ENCODE peak calls at places on chromosomes 12 and 14, in ten cellular contexts. One of them, this sample, is unnamed. For H3K27me3, the result is how much of the 10 kb centered on the place peaks cover.

GRCh38 chr12:50151047-50151687 is 16.0 kb downstream of the CERS5 start:
- DNase-seq in esophagus squamous epithelium: no peak
- DNase-seq in cardiac muscle cell: no peak
- DNase-seq in heart right ventricle: no peak
- DNase-seq in psoas muscle: no peak
- DNase-seq in GM06990: no peak
- DNase-seq in IMR-90: peak
- DNase-seq in ascending aorta: no peak
- DNase-seq in brain microvascular endothelial cell: no peak
- DNase-seq in Caco-2: no peak
- DNase-seq in this sample: no peak

GRCh38 chr12:56688846-56689113 is 696 bp upstream of the PTGES3 start:
- DNase-seq in GM06990: no peak
- DNase-seq in ascending aorta: no peak
- DNase-seq in psoas muscle: no peak
- DNase-seq in IMR-90: no peak
- DNase-seq in cardiac muscle cell: no peak
- DNase-seq in Caco-2: no peak
- DNase-seq in heart right ventricle: no peak
- DNase-seq in esophagus squamous epithelium: no peak
- DNase-seq in brain microvascular endothelial cell: no peak
- DNase-seq in this sample: no peak

GRCh38 chr12:9651265-9651729 is 18.2 kb upstream of the CLEC2D start:
- DNase-seq in brain microvascular endothelial cell: peak
- DNase-seq in ascending aorta: no peak
- DNase-seq in Caco-2: no peak
- DNase-seq in esophagus squamous epithelium: no peak
- DNase-seq in heart right ventricle: no peak
- DNase-seq in GM06990: no peak
- DNase-seq in IMR-90: peak
- DNase-seq in cardiac muscle cell: no peak
- DNase-seq in psoas muscle: no peak
- DNase-seq in this sample: no peak

GRCh38 chr12:65232490-65233077 is 45.9 kb upstream of the MSRB3 start:
- DNase-seq in IMR-90: peak
- DNase-seq in psoas muscle: no peak
- DNase-seq in cardiac muscle cell: no peak
- DNase-seq in heart right ventricle: no peak
- DNase-seq in brain microvascular endothelial cell: no peak
- DNase-seq in esophagus squamous epithelium: no peak
- DNase-seq in GM06990: peak
- DNase-seq in ascending aorta: no peak
- DNase-seq in Caco-2: no peak
- DNase-seq in this sample: no peak

GRCh38 chr12:105887131-105887530 is 251.6 kb downstream of the NUAK1 start:
- DNase-seq in IMR-90: no peak
- DNase-seq in brain microvascular endothelial cell: no peak
- DNase-seq in cardiac muscle cell: no peak
- DNase-seq in GM06990: no peak
- DNase-seq in Caco-2: no peak
- DNase-seq in esophagus squamous epithelium: no peak
- DNase-seq in heart right ventricle: no peak
- DNase-seq in ascending aorta: no peak
- DNase-seq in psoas muscle: no peak
- DNase-seq in this sample: no peak

GRCh38 chr12:50647479-50647878 is 116.4 kb upstream of the ATF1 start:
- DNase-seq in IMR-90: peak
- DNase-seq in ascending aorta: no peak
- DNase-seq in esophagus squamous epithelium: no peak
- DNase-seq in Caco-2: no peak
- DNase-seq in heart right ventricle: no peak
- DNase-seq in GM06990: no peak
- DNase-seq in brain microvascular endothelial cell: no peak
- DNase-seq in cardiac muscle cell: no peak
- DNase-seq in psoas muscle: no peak
- DNase-seq in this sample: peak

GRCh38 chr14:39372656-39373055 is 59.6 kb downstream of the FBXO33 start:
- DNase-seq in heart right ventricle: no peak
- DNase-seq in ascending aorta: no peak
- DNase-seq in IMR-90: peak
- DNase-seq in psoas muscle: no peak
- DNase-seq in esophagus squamous epithelium: no peak
- DNase-seq in Caco-2: no peak
- DNase-seq in GM06990: no peak
- DNase-seq in brain microvascular endothelial cell: no peak
- DNase-seq in cardiac muscle cell: no peak
- DNase-seq in this sample: no peak

GRCh38 chr14:35374273-35374681 is 30.3 kb downstream of the NFKBIA start:
- DNase-seq in heart right ventricle: no peak
- DNase-seq in esophagus squamous epithelium: no peak
- DNase-seq in cardiac muscle cell: no peak
- DNase-seq in IMR-90: peak
- DNase-seq in psoas muscle: peak
- DNase-seq in brain microvascular endothelial cell: peak
- DNase-seq in GM06990: no peak
- DNase-seq in Caco-2: peak
- DNase-seq in ascending aorta: no peak
- DNase-seq in this sample: peak

GRCh38 chr12:93783827-93784226 is 106.7 kb downstream of the CRADD start:
- DNase-seq in heart right ventricle: no peak
- DNase-seq in brain microvascular endothelial cell: no peak
- DNase-seq in esophagus squamous epithelium: no peak
- DNase-seq in GM06990: no peak
- DNase-seq in psoas muscle: peak
- DNase-seq in ascending aorta: no peak
- DNase-seq in cardiac muscle cell: no peak
- DNase-seq in IMR-90: no peak
- DNase-seq in Caco-2: no peak
- DNase-seq in this sample: no peak

GRCh38 chr14:88987516-88987915 is 163.1 kb downstream of the TTC8 start:
- DNase-seq in esophagus squamous epithelium: no peak
- DNase-seq in brain microvascular endothelial cell: no peak
- DNase-seq in cardiac muscle cell: no peak
- DNase-seq in GM06990: no peak
- DNase-seq in IMR-90: no peak
- DNase-seq in Caco-2: no peak
- DNase-seq in heart right ventricle: no peak
- DNase-seq in ascending aorta: no peak
- DNase-seq in psoas muscle: no peak
- DNase-seq in this sample: no peak

GRCh38 chr12:48865141-48865440 is 579 bp downstream of the RND1 start:
- DNase-seq in IMR-90: no peak
- DNase-seq in psoas muscle: no peak
- DNase-seq in brain microvascular endothelial cell: no peak
- DNase-seq in cardiac muscle cell: no peak
- DNase-seq in heart right ventricle: no peak
- DNase-seq in Caco-2: no peak
- DNase-seq in esophagus squamous epithelium: no peak
- DNase-seq in ascending aorta: no peak
- DNase-seq in GM06990: peak
- DNase-seq in this sample: no peak

GRCh38 chr12:32400114-32400672 is 835 bp downstream of the FGD4 start:
- DNase-seq in psoas muscle: no peak
- DNase-seq in brain microvascular endothelial cell: no peak
- DNase-seq in cardiac muscle cell: peak
- DNase-seq in Caco-2: peak
- DNase-seq in IMR-90: no peak
- DNase-seq in esophagus squamous epithelium: no peak
- DNase-seq in ascending aorta: no peak
- DNase-seq in GM06990: no peak
- DNase-seq in heart right ventricle: no peak
- DNase-seq in this sample: no peak

GRCh38 chr14:64761441-64762043 is 57.3 kb downstream of the PLEKHG3 start:
- DNase-seq in IMR-90: peak
- DNase-seq in esophagus squamous epithelium: no peak
- DNase-seq in cardiac muscle cell: no peak
- DNase-seq in heart right ventricle: no peak
- DNase-seq in GM06990: no peak
- DNase-seq in Caco-2: no peak
- DNase-seq in brain microvascular endothelial cell: peak
- DNase-seq in ascending aorta: no peak
- DNase-seq in psoas muscle: peak
- DNase-seq in this sample: no peak

DNA sequence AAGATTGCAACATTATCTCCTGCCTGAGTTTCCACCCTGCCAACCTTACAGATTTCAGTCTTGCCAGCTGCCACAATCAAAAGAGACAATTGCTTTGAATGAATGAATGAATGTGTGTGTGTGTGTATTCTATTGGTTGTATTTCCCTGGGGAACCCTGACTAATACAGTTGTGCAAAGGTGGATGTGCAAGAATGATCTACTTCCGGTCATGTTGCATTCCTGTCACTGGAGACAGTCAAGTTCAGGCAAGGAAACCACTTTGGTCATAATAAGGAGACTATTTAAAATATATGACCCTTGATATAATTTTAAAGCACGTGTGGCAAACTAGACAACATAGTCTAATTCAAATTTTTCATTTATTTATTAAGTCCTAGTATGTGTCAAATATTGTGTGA is 13.1 kb downstream of the RERG start:
- DNase-seq in cardiac muscle cell: no peak
- DNase-seq in Caco-2: no peak
- DNase-seq in brain microvascular endothelial cell: peak
- DNase-seq in esophagus squamous epithelium: no peak
- DNase-seq in psoas muscle: no peak
- DNase-seq in ascending aorta: no peak
- DNase-seq in heart right ventricle: no peak
- DNase-seq in IMR-90: no peak
- DNase-seq in GM06990: no peak
- DNase-seq in this sample: no peak
- TF ChIP-seq CTCF in cardiac muscle cell: peak
- TF ChIP-seq CTCF in Caco-2: peak
- TF ChIP-seq CTCF in brain microvascular endothelial cell: peak
- TF ChIP-seq CTCF in esophagus squamous epithelium: no peak
- TF ChIP-seq CTCF in psoas muscle: peak
- TF ChIP-seq CTCF in ascending aorta: peak
- TF ChIP-seq CTCF in heart right ventricle: peak
- TF ChIP-seq CTCF in IMR-90: peak
- TF ChIP-seq CTCF in GM06990: no peak
- TF ChIP-seq CTCF in this sample: peak

GRCh38 chr12:52698634-52699340 is 4.5 kb downstream of the KRT77 start:
- DNase-seq in cardiac muscle cell: peak
- DNase-seq in GM06990: no peak
- DNase-seq in heart right ventricle: no peak
- DNase-seq in psoas muscle: no peak
- DNase-seq in IMR-90: no peak
- DNase-seq in brain microvascular endothelial cell: no peak
- DNase-seq in Caco-2: no peak
- DNase-seq in esophagus squamous epithelium: no peak
- DNase-seq in ascending aorta: no peak
- DNase-seq in this sample: no peak

GRCh38 chr12:52695039-52695438 is 8.3 kb downstream of the KRT77 start:
- DNase-seq in ascending aorta: no peak
- DNase-seq in heart right ventricle: no peak
- DNase-seq in GM06990: no peak
- DNase-seq in Caco-2: no peak
- DNase-seq in IMR-90: no peak
- DNase-seq in cardiac muscle cell: no peak
- DNase-seq in psoas muscle: no peak
- DNase-seq in esophagus squamous epithelium: no peak
- DNase-seq in brain microvascular endothelial cell: no peak
- DNase-seq in this sample: no peak

GRCh38 chr12:52697058-52697582 is 6.2 kb downstream of the KRT77 start:
- DNase-seq in psoas muscle: no peak
- DNase-seq in cardiac muscle cell: no peak
- DNase-seq in GM06990: no peak
- DNase-seq in esophagus squamous epithelium: no peak
- DNase-seq in heart right ventricle: no peak
- DNase-seq in IMR-90: no peak
- DNase-seq in Caco-2: no peak
- DNase-seq in ascending aorta: no peak
- DNase-seq in brain microvascular endothelial cell: no peak
- DNase-seq in this sample: no peak

GRCh38 chr12:52699373-52699772 is 4.0 kb downstream of the KRT77 start:
- DNase-seq in ascending aorta: no peak
- DNase-seq in psoas muscle: no peak
- DNase-seq in IMR-90: no peak
- DNase-seq in brain microvascular endothelial cell: no peak
- DNase-seq in heart right ventricle: no peak
- DNase-seq in Caco-2: no peak
- DNase-seq in cardiac muscle cell: no peak
- DNase-seq in GM06990: no peak
- DNase-seq in esophagus squamous epithelium: no peak
- DNase-seq in this sample: no peak

GRCh38 chr12:52696588-52696987 is 6.7 kb downstream of the KRT77 start:
- DNase-seq in cardiac muscle cell: no peak
- DNase-seq in heart right ventricle: no peak
- DNase-seq in GM06990: no peak
- DNase-seq in ascending aorta: no peak
- DNase-seq in psoas muscle: no peak
- DNase-seq in IMR-90: no peak
- DNase-seq in esophagus squamous epithelium: no peak
- DNase-seq in brain microvascular endothelial cell: no peak
- DNase-seq in Caco-2: no peak
- DNase-seq in this sample: no peak
- H3K27me3 ChIP-seq in cardiac muscle cell: under half
- H3K27me3 ChIP-seq in heart right ventricle: under half
- H3K27me3 ChIP-seq in GM06990: under half
- H3K27me3 ChIP-seq in ascending aorta: under half
- H3K27me3 ChIP-seq in psoas muscle: under half
- H3K27me3 ChIP-seq in IMR-90: under half
- H3K27me3 ChIP-seq in esophagus squamous epithelium: under half
- H3K27me3 ChIP-seq in brain microvascular endothelial cell: under half
- H3K27me3 ChIP-seq in Caco-2: under half
- H3K27me3 ChIP-seq in this sample: under half

DNA sequence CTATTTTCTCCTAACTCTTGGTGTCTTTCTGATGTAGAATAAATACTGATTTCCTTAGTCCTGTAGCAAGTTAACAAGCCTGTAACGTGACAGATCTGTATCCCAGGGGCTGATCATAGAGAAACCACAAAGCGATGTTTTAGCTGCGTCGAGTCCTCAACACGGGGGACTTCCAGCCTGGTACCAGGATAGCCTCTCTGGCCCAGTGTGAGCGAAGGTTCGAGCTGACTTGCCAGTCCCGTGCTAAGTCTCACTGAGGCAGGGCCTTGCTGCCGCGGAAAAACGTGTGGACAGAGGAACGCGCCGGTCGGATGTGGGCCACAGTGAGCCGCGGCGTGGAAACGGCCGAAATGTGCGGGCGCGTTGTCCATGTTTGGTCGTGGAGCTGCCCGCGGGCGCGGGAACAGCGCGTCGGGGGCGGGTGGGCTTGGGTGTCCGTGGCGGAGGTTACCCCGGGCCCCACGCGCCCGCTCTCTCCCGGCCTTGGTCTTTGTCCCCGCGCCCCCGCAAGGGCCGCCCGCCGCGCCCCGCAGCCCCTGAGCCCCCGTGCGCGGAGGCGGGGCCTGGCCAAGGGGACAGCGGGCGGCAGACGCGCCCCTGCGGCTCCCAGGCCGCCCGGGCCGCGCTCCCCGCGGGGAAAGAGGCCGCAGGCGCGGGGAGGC is 531 bp upstream of the EML1 start:
- DNase-seq in esophagus squamous epithelium: no peak
- DNase-seq in psoas muscle: peak
- DNase-seq in Caco-2: no peak
- DNase-seq in cardiac muscle cell: peak
- DNase-seq in IMR-90: peak
- DNase-seq in brain microvascular endothelial cell: no peak
- DNase-seq in ascending aorta: no peak
- DNase-seq in GM06990: peak
- DNase-seq in heart right ventricle: peak
- DNase-seq in this sample: no peak
- H3K4me3 ChIP-seq in esophagus squamous epithelium: peak
- H3K4me3 ChIP-seq in psoas muscle: peak
- H3K4me3 ChIP-seq in Caco-2: peak
- H3K4me3 ChIP-seq in cardiac muscle cell: peak
- H3K4me3 ChIP-seq in IMR-90: peak
- H3K4me3 ChIP-seq in brain microvascular endothelial cell: peak
- H3K4me3 ChIP-seq in ascending aorta: peak
- H3K4me3 ChIP-seq in GM06990: no peak
- H3K4me3 ChIP-seq in heart right ventricle: peak
- H3K4me3 ChIP-seq in this sample: peak

GRCh38 chr14:101947904-101948665 is 16.3 kb upstream of the DYNC1H1 start:
- DNase-seq in IMR-90: peak
- DNase-seq in esophagus squamous epithelium: peak
- DNase-seq in GM06990: peak
- DNase-seq in ascending aorta: peak
- DNase-seq in brain microvascular endothelial cell: peak
- DNase-seq in psoas muscle: peak
- DNase-seq in heart right ventricle: peak
- DNase-seq in Caco-2: peak
- DNase-seq in cardiac muscle cell: peak
- DNase-seq in this sample: peak
- TF ChIP-seq CTCF in IMR-90: no peak
- TF ChIP-seq CTCF in esophagus squamous epithelium: no peak
- TF ChIP-seq CTCF in GM06990: no peak
- TF ChIP-seq CTCF in ascending aorta: no peak
- TF ChIP-seq CTCF in brain microvascular endothelial cell: no peak
- TF ChIP-seq CTCF in psoas muscle: no peak
- TF ChIP-seq CTCF in heart right ventricle: no peak
- TF ChIP-seq CTCF in Caco-2: no peak
- TF ChIP-seq CTCF in cardiac muscle cell: no peak
- TF ChIP-seq CTCF in this sample: no peak

This sample was measured in kidney epithelial cell.